ENCODE peak calls at places on chromosomes 4 and X, in five cellular contexts. E, U, Q, B and X are unnamed samples.

GRCh38 chrX:49829016-49829415 is at the start of gene PAGE4:
- DNase-seq in E (no peak), Q (no peak), B (no peak), U (no peak), X (no peak)

GRCh38 chrX:3268804-3269203 is 77.6 kb downstream of the MXRA5 start:
- DNase-seq in U (no peak), B (no peak), Q (no peak), E (peak), X (no peak)

GRCh38 chr4:90515191-90515590 is 388.0 kb downstream of the CCSER1 start:
- DNase-seq in Q (no peak), B (no peak), E (no peak), U (no peak), X (no peak)

GRCh38 chrX:151896734-151897474 is 15.8 kb upstream of the MAGEA4 start:
- DNase-seq in E (peak), Q (no peak), B (no peak), U (peak), X (no peak)

GRCh38 chrX:150544222-150544787 is 24.1 kb upstream of the MTM1 start:
- DNase-seq in U (no peak), E (no peak), Q (no peak), B (no peak), X (no peak)

GRCh38 chr4:40662962-40663604 is 33.4 kb upstream of the RBM47 start:
- DNase-seq in U (peak), E (peak), Q (no peak), B (no peak), X (peak)

GRCh38 chr4:127364397-127364796 is 268.4 kb upstream of the INTU start:
- DNase-seq in B (no peak), U (no peak), E (no peak), Q (no peak), X (no peak)

GRCh38 chr4:4720671-4721070 is 138.8 kb upstream of the MSX1 start:
- DNase-seq in U (no peak), Q (no peak), B (no peak), E (no peak), X (no peak)

GRCh38 chrX:77087529-77088169 is 359.5 kb upstream of the FGF16 start:
- DNase-seq in U (no peak), Q (no peak), E (no peak), B (no peak), X (no peak)

GRCh38 chr4:145934434-145935047 is 4.1 kb downstream of the ZNF827 start:
- DNase-seq in B (no peak), Q (no peak), U (no peak), E (no peak), X (no peak)

GRCh38 chr4:40749717-40750460 is at the start of gene NSUN7:
- DNase-seq in E (no peak), U (peak), Q (peak), B (no peak), X (no peak)